ENCODE peak calls at places on chromosomes 13 and 19, in four cellular contexts. C, U, G and Z are unnamed samples. For H3K9me3, the result is how much of the 10 kb centered on the place peaks cover.

GRCh38 chr19:33207040-33207620 is 13.0 kb downstream of the LRP3 start:
- DNase-seq in C (no peak), U (no peak), G (no peak), Z (no peak)

GRCh38 chr19:16303755-16304154 is 20.9 kb upstream of the KLF2 start:
- DNase-seq in U (no peak), G (no peak), C (no peak), Z (no peak)

GRCh38 chr19:38736036-38736412 is 8.2 kb downstream of the CAPN12 start:
- DNase-seq in U (peak), G (no peak), C (no peak), Z (no peak)

GRCh38 chr13:31998131-31998530 is 33.4 kb upstream of the FRY start:
- DNase-seq in U (no peak), C (no peak), G (no peak), Z (no peak)

GRCh38 chr13:99630269-99630898 is 129.1 kb downstream of the TM9SF2 start:
- DNase-seq in G (no peak), U (no peak), C (no peak), Z (no peak)

GRCh38 chr19:12913011-12913561 is 6.0 kb downstream of the SYCE2 start:
- DNase-seq in C (peak), U (no peak), G (no peak), Z (no peak)

GRCh38 chr19:16024266-16025107 is 51.8 kb upstream of the TPM4 start:
- DNase-seq in C (no peak), G (no peak), U (no peak), Z (no peak)

GRCh38 chr19:3984584-3984907 is 717 bp downstream of the EEF2 start:
- DNase-seq in G (no peak), U (peak), C (no peak), Z (no peak)

GRCh38 chr19:41327076-41327475 is 17.1 kb downstream of the CCDC97 start:
- DNase-seq in G (no peak), C (no peak), U (no peak), Z (no peak)

GRCh38 chr13:75959861-75960481 is 323.8 kb downstream of the LMO7 start:
- DNase-seq in U (no peak), C (no peak), G (no peak), Z (no peak)

GRCh38 chr13:87122551-87122950 is 548.6 kb upstream of the SLITRK5 start:
- DNase-seq in G (no peak), U (no peak), C (no peak), Z (no peak)

GRCh38 chr13:32838985-32839384 is 177.2 kb upstream of the KL start:
- DNase-seq in U (no peak), G (no peak), C (peak), Z (no peak)

GRCh38 chr19:38692458-38693379 is 45.3 kb downstream of the ACTN4 start:
- DNase-seq in U (no peak), G (no peak), C (no peak), Z (no peak)

GRCh38 chr19:17391371-17392151 is 2.4 kb downstream of the CCDC194 start:
- DNase-seq in U (peak), C (no peak), G (no peak), Z (no peak)

GRCh38 chr13:113546571-113547247 is 37.8 kb upstream of the TFDP1 start:
- DNase-seq in C (no peak), U (no peak), G (no peak), Z (no peak)

GRCh38 chr19:18144906-18145305 is 8.1 kb upstream of the PIK3R2 start:
- DNase-seq in U (no peak), G (no peak), C (no peak), Z (no peak)

GRCh38 chr19:48970923-48971395 is 5.8 kb downstream of the FTL start:
- DNase-seq in C (peak), G (no peak), U (peak), Z (no peak)

GRCh38 chr13:58619396-58620113 is 988.0 kb downstream of the PCDH17 start:
- DNase-seq in U (no peak), C (no peak), G (no peak), Z (no peak)

GRCh38 chr13:34750078-34750703 is 191.9 kb upstream of the NBEA start:
- DNase-seq in C (no peak), G (no peak), U (no peak), Z (no peak)

GRCh38 chr13:50838031-50838430 is 5.5 kb downstream of the DLEU7 start:
- DNase-seq in U (no peak), C (no peak), G (no peak), Z (no peak)

GRCh38 chr19:19403373-19403901 is 2.0 kb upstream of the GATAD2A start:
- DNase-seq in G (no peak), C (no peak), U (peak), Z (no peak)

GRCh38 chr19:677601-678380 is 1.6 kb downstream of the FSTL3 start:
- DNase-seq in U (no peak), C (no peak), G (no peak), Z (no peak)

GRCh38 chr19:38842439-38843174 is 7.2 kb downstream of the HNRNPL start:
- DNase-seq in C (no peak), U (no peak), G (no peak), Z (no peak)

GRCh38 chr19:872266-872951 is 12.9 kb downstream of the CFD start:
- DNase-seq in U (peak), G (peak), C (no peak), Z (no peak)

GRCh38 chr13:53201454-53202225 is 173.0 kb downstream of the OLFM4 start:
- DNase-seq in G (no peak), C (no peak), U (no peak), Z (no peak)

GRCh38 chr13:109764474-109765292 is 21.7 kb downstream of the IRS2 start:
- DNase-seq in U (no peak), C (no peak), G (no peak), Z (no peak)

GRCh38 chr13:64154514-64154913 is 2738.9 kb upstream of the PCDH20 start:
- DNase-seq in G (peak), C (no peak), U (no peak), Z (no peak)

GRCh38 chr19:4322942-4323665 is 15.5 kb downstream of the STAP2 start:
- DNase-seq in U (no peak), C (no peak), G (no peak), Z (no peak)

GRCh38 chr13:77554079-77554478 is 18.6 kb downstream of the SCEL start:
- DNase-seq in U (no peak), C (no peak), G (no peak), Z (no peak)

GRCh38 chr13:89383891-89384290 is 1712.7 kb downstream of the SLITRK5 start:
- DNase-seq in U (no peak), G (no peak), C (no peak), Z (no peak)

GRCh38 chr19:42942187-42942789 is 5.3 kb upstream of the PSG7 start:
- DNase-seq in U (peak), C (peak), G (peak), Z (no peak)

GRCh38 chr13:100392709-100393630 is 195.6 kb downstream of the GGACT start:
- DNase-seq in G (peak), U (peak), C (peak), Z (peak)

GRCh38 chr19:10964903-10965302 is 4.1 kb downstream of the SMARCA4 start:
- DNase-seq in C (no peak), G (no peak), U (no peak), Z (no peak)

GRCh38 chr19:47145639-47146486 is 15.2 kb downstream of the SAE1 start:
- DNase-seq in C (no peak), G (no peak), U (no peak), Z (no peak)

GRCh38 chr13:93603043-93603442 is 376.4 kb downstream of the GPC6 start:
- DNase-seq in U (no peak), G (no peak), C (no peak), Z (no peak)

GRCh38 chr19:30447276-30447870 is 75.2 kb downstream of the ZNF536 start:
- DNase-seq in C (no peak), G (no peak), U (no peak), Z (no peak)

GRCh38 chr19:4556574-4557185 is 2.8 kb downstream of the SEMA6B start:
- DNase-seq in U (peak), C (no peak), G (peak), Z (no peak)

GRCh38 chr19:50639121-50640112 is at the start of gene SYT3:
- DNase-seq in U (peak), C (no peak), G (no peak), Z (no peak)

GRCh38 chr19:41998246-41999020 is 4.4 kb upstream of the ATP1A3 start:
- DNase-seq in C (peak), G (peak), U (peak), Z (no peak)

GRCh38 chr13:35866801-35867200 is 264.4 kb downstream of the DCLK1 start:
- DNase-seq in C (no peak), U (no peak), G (no peak), Z (no peak)

GRCh38 chr13:35871561-35871960 is 259.6 kb downstream of the DCLK1 start:
- DNase-seq in G (no peak), U (no peak), C (no peak), Z (no peak)

GRCh38 chr13:35859981-35860380 is 271.2 kb downstream of the DCLK1 start:
- DNase-seq in U (no peak), G (no peak), C (no peak), Z (no peak)

GRCh38 chr13:35860661-35861060 is 270.5 kb downstream of the DCLK1 start:
- DNase-seq in C (no peak), G (no peak), U (no peak), Z (no peak)

GRCh38 chr13:35865341-35866240 is 265.6 kb downstream of the DCLK1 start:
- DNase-seq in U (no peak), G (no peak), C (no peak), Z (no peak)
- TF ChIP-seq TCF7L2 in U (no peak), G (no peak), C (no peak), Z (no peak)

DNA sequence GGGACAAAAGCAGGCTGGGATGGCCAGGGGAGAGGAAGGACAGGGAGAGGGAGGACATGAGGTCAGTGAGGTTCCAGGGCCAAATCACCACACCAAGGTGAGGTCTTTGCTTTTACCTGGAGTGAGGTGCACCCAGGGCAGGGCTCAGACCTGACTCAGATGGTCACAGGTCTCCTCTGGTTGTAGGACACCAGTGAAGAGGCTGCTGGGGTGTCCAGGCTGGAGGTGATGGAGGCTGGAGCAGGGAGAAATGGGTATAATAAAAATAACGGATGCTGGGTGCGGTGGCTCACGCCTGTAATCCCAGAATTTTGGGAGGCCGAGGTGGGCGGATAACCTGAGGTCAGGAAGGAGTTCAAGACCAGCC is 6.9 kb downstream of the GRAMD1A start:
- DNase-seq in G (no peak), U (no peak), C (no peak), Z (no peak)
- H3K27ac ChIP-seq in G (no peak), U (no peak), C (peak), Z (no peak)

GRCh38 chr19:37413243-37414084 is 42.6 kb downstream of the ZNF527 start:
- DNase-seq in G (no peak), C (no peak), U (no peak), Z (no peak)
- H3K9me3 ChIP-seq in G (under half), C (half or more), U (under half), Z (half or more)

DNA sequence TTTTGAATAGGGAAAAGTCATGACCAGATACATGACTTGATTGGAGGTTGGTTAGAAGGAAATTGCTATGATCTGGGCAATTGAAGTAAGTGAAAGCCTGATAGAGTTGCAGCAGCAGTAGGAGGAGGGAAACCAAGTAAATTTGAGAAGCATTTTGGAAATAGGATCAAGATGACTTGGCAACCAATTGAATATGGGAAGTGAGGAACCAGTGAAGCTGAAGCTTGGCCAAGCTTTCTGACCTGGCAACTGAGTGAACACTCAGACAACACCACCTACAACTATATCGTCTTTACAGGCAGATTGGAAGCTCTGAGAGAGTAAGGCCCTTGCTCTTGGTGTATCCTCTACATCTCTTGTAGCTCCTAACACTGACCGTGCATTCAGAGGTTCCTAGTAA is 16.2 kb upstream of the KATNAL1 start:
- DNase-seq in U (no peak), G (no peak), C (no peak), Z (no peak)
- TF ChIP-seq TCF7L2 in U (no peak), G (no peak), C (no peak), Z (no peak)

GRCh38 chr19:6228523-6229215 is 51.1 kb downstream of the MLLT1 start:
- DNase-seq in G (no peak), C (no peak), U (no peak), Z (no peak)
- H3K27ac ChIP-seq in G (no peak), C (no peak), U (no peak), Z (no peak)

DNA sequence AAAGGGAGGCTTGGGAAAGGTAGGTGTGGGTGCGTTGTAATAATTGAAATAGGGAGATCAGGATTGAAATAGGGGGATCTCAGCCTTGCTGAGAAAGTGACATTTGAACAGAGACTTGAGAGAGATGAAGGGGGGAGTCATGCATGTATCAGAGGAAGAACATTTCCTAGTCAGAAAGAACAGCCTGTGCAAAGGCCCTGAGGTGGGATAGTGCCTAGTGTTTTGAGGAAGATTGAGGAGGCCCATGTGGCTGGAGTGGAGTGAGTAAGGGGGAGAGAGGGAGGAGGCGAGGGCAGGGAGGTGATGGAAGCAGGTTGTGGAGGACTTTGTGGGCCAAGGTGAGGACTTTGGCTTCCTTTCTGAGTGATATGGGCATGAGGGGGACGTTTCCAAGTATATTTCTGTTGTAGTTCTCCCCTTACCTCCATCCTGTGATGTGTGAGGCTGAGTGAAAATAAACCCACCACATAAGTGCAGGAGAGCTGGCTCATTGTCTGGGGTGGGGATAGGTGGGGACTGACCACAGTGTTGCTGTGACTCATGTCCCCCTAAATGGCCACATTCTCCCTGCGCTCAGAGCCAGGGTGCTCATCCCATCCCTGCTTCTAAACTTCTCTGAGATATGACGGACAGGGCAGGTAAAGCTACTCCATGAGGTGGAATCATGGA is 17.8 kb downstream of the ACTL9 start:
- DNase-seq in U (no peak), C (no peak), G (no peak), Z (no peak)
- H3K9me3 ChIP-seq in U (under half), C (under half), G (under half), Z (under half)

GRCh38 chr19:46125447-46125846 is 959 bp upstream of the IGFL3 start:
- DNase-seq in C (no peak), U (no peak), G (no peak), Z (no peak)

GRCh38 chr19:46131485-46132143 is 7.1 kb upstream of the IGFL3 start:
- DNase-seq in C (no peak), U (no peak), G (no peak), Z (no peak)

GRCh38 chr19:46124638-46125115 is at the start of gene IGFL3:
- DNase-seq in C (no peak), G (no peak), U (no peak), Z (no peak)

DNA sequence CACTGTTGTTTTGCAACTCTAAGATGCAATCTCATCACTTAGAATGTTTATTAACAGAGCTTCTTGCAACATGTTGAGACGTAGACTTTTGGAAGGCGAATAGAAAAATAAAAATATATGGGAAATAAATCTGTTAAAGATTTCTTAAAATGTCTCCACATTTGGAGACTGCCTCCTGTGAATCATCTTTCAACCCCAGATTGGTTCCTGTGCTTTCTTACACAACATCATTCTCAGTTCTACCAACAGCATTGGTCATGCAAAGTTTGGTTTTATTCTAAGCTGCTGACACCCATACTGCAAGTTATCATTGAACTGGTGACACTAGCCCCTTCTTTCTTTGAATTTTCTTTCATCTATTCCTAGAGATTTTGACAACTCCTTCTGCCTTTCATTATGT is 1.6 kb upstream of the IGFL3 start:
- DNase-seq in U (no peak), C (no peak), G (no peak), Z (no peak)
- TF ChIP-seq TCF7L2 in U (no peak), C (no peak), G (no peak), Z (no peak)